ENCODE peak calls at places on chromosomes 7 and 10, in ten cellular contexts. L is amygdala; T is cardiac fibroblast; X is GM23248; N is activated CD8-positive, alpha-beta T cell treated with anti-CD3 and anti-CD28 coated beads, Interleukin-2, amount 10 ng/mL, durations not matched to agents 7 days and 5 days; B is nucleus accumbens; F is ureter; J is naive thymus-derived CD8-positive, alpha-beta T cell; I is Right ventricle myocardium superior; K is EL. U is an unnamed sample.

GRCh38 chr10:89416465-89416864 is 2.1 kb downstream of the IFIT5 start:
- DNase-seq in B (no peak), X (no peak), F (no peak), I (no peak), N (no peak), T (no peak), L (no peak), J (no peak), K (no peak), U (no peak)

GRCh38 chr10:109239371-109239770 is 683.9 kb downstream of the XPNPEP1 start:
- DNase-seq in J (no peak), L (no peak), K (no peak), X (no peak), B (no peak), T (no peak), N (no peak), F (no peak), I (no peak), U (no peak)

GRCh38 chr7:69693042-69693441 is 94.8 kb downstream of the AUTS2 start:
- DNase-seq in T (peak; percentile 33), K (no peak), J (no peak), L (no peak), B (no peak), F (no peak), X (no peak), N (no peak), I (no peak), U (no peak)

GRCh38 chr7:20539201-20539600 is 76.3 kb upstream of the ABCB5 start:
- DNase-seq in J (no peak), X (peak; percentile 24), L (no peak), N (no peak), K (peak; percentile 15), I (no peak), F (no peak), B (no peak), T (no peak), U (no peak)

GRCh38 chr7:103117016-103117415 is 31.9 kb downstream of the NAPEPLD start:
- DNase-seq in I (no peak), N (no peak), B (no peak), K (no peak), F (no peak), X (no peak), L (peak; percentile 19), J (no peak), T (no peak), U (no peak)

GRCh38 chr7:4099651-4100050 is 582.4 kb upstream of the FOXK1 start:
- DNase-seq in J (no peak), B (no peak), N (no peak), T (no peak), I (no peak), L (no peak), F (peak; percentile 37), K (no peak), X (no peak), U (no peak)

GRCh38 chr10:103444478-103444877 is 7.7 kb downstream of the CALHM2 start:
- DNase-seq in I (no peak), L (no peak), J (no peak), X (no peak), F (no peak), N (no peak), B (no peak), K (no peak), T (no peak), U (no peak)

GRCh38 chr10:53209941-53210611 is 437.5 kb upstream of the MBL2 start:
- DNase-seq in L (no peak), K (no peak), J (no peak), N (no peak), X (peak; percentile 9), I (no peak), F (no peak), T (peak; percentile 7), B (no peak), U (no peak)

GRCh38 chr10:87771871-87772500 is 46.0 kb downstream of the ATAD1 start:
- DNase-seq in F (no peak), K (peak; percentile 39), B (no peak), T (peak; percentile 61), J (no peak), N (no peak), X (peak; percentile 63), I (no peak), L (no peak), U (no peak)

GRCh38 chr7:13091974-13092707 is 404.7 kb downstream of the ARL4A start:
- DNase-seq in L (no peak), T (peak; percentile 65), X (no peak), K (no peak), B (no peak), F (no peak), J (no peak), N (no peak), I (no peak), U (no peak)

GRCh38 chr10:71795248-71795647 is 21.9 kb upstream of the VSIR start:
- DNase-seq in X (peak; percentile 49), L (no peak), I (peak; percentile 40), K (no peak), B (no peak), F (no peak), J (no peak), N (peak; percentile 54), T (peak; percentile 38), U (no peak)

GRCh38 chr10:108003061-108003460 is 838.6 kb upstream of the SORCS1 start:
- DNase-seq in K (no peak), I (no peak), L (no peak), J (no peak), T (no peak), N (no peak), B (no peak), X (no peak), F (no peak), U (no peak)

GRCh38 chr7:151570366-151570915 is 50.7 kb upstream of the RHEB start:
- DNase-seq in B (no peak), J (no peak), L (no peak), F (no peak), I (no peak), X (peak; percentile 55), K (peak; percentile 27), T (peak; percentile 56), N (no peak), U (no peak)

GRCh38 chr10:12583891-12584595 is 234.7 kb downstream of the CAMK1D start:
- DNase-seq in F (no peak), L (no peak), I (no peak), T (no peak), N (no peak), K (no peak), X (no peak), B (no peak), J (no peak), U (no peak)

GRCh38 chr10:108358912-108359311 is 1194.4 kb upstream of the SORCS1 start:
- DNase-seq in K (peak; percentile 88), L (no peak), I (no peak), J (no peak), T (peak; percentile 70), X (peak; percentile 98), B (no peak), N (no peak), F (no peak), U (no peak)

U was measured in activated CD4-positive, alpha-beta memory T cell treated with anti-CD3 and anti-CD28 coated beads, Interleukin-2, amount 10 ng/mL, durations not matched to agents 7 days and 5 days.